ENCODE peak calls at places on chromosome 10, in five cellular contexts. N is IMR-90, P is trophoblast cell, D is hepatocyte, S is GM23338. C is an unnamed sample.

GRCh38 chr10:104256335-104257080 is 1.8 kb downstream of the GSTO1 start:
- DNase-seq in P (no peak), N (no peak), D (no peak), S (no peak), C (peak; percentile 11)

GRCh38 chr10:50224330-50224952 is 26.9 kb downstream of the ASAH2 start:
- DNase-seq in D (peak; percentile 66), P (peak; percentile 78), S (peak; percentile 78), N (peak; percentile 74), C (peak; percentile 99)

GRCh38 chr10:8913720-8914119 is 859.2 kb downstream of the GATA3 start:
- DNase-seq in N (no peak), S (no peak), D (peak; percentile 8), P (no peak), C (peak; percentile 35)

GRCh38 chr10:119238577-119238976 is 31.2 kb downstream of the GRK5 start:
- DNase-seq in N (no peak), D (no peak), P (no peak), S (no peak), C (no peak)

GRCh38 chr10:90887555-90887954 is 15.8 kb downstream of the RPP30 start:
- DNase-seq in S (no peak), D (no peak), N (no peak), P (no peak), C (peak; percentile 78)

GRCh38 chr10:43231523-43232078 is 35.3 kb downstream of the RASGEF1A start:
- DNase-seq in P (no peak), S (no peak), D (no peak), N (no peak), C (no peak)

GRCh38 chr10:49044293-49045217 is 70.8 kb downstream of the VSTM4 start:
- DNase-seq in D (no peak), P (no peak), N (no peak), S (no peak), C (no peak)

GRCh38 chr10:62116896-62117295 is 151.7 kb downstream of the RTKN2 start:
- DNase-seq in D (no peak), P (peak; percentile 84), S (no peak), N (no peak), C (peak; percentile 98)

GRCh38 chr10:72009430-72010081 is 45.4 kb downstream of the CHST3 start:
- DNase-seq in D (peak; percentile 90), P (peak; percentile 72), S (peak; percentile 53), N (peak; percentile 94), C (no peak)

GRCh38 chr10:46245381-46245900 is 41.4 kb upstream of the ANTXRL start:
- DNase-seq in D (no peak), S (no peak), N (no peak), P (no peak), C (no peak)

GRCh38 chr10:121527690-121528089 is 70.6 kb downstream of the FGFR2 start:
- DNase-seq in P (peak; percentile 90), D (peak; percentile 85), N (peak; percentile 1), S (no peak), C (no peak)

GRCh38 chr10:25966846-25967245 is 32.8 kb downstream of the MYO3A start:
- DNase-seq in S (no peak), D (no peak), P (no peak), N (no peak), C (no peak)

GRCh38 chr10:85917601-85918000 is 449.0 kb downstream of the GRID1 start:
- DNase-seq in D (no peak), N (no peak), P (no peak), S (no peak), C (no peak)

GRCh38 chr10:22992075-22992474 is 64.2 kb downstream of the ARMC3 start:
- DNase-seq in P (no peak), S (no peak), N (no peak), D (no peak), C (no peak)

GRCh38 chr10:32103721-32104120 is 47.5 kb upstream of the KIF5B start:
- DNase-seq in S (no peak), P (no peak), N (no peak), D (no peak), C (no peak)

GRCh38 chr10:124315599-124316270 is 103.0 kb downstream of the OAT start:
- DNase-seq in D (no peak), P (no peak), S (no peak), N (no peak), C (no peak)

GRCh38 chr10:103835121-103836045 is 20.0 kb downstream of the SH3PXD2A start:
- DNase-seq in P (peak; percentile 36), D (peak; percentile 66), S (no peak), N (peak; percentile 87), C (no peak)

GRCh38 chr10:71494470-71494869 is 97.8 kb downstream of the CDH23 start:
- DNase-seq in S (no peak), D (no peak), P (peak; percentile 92), N (no peak), C (no peak)

GRCh38 chr10:75205908-75206307 is 4.7 kb upstream of the VDAC2 start:
- DNase-seq in D (no peak), P (no peak), N (no peak), S (no peak), C (no peak)

GRCh38 chr10:75201793-75202307 is 8.7 kb upstream of the VDAC2 start:
- DNase-seq in D (peak; percentile 72), N (no peak), S (no peak), P (no peak), C (peak; percentile 71)

GRCh38 chr10:75197906-75198305 is 12.7 kb upstream of the VDAC2 start:
- DNase-seq in N (no peak), S (no peak), D (no peak), P (no peak), C (no peak)

GRCh38 chr10:75203724-75204123 is 6.9 kb upstream of the VDAC2 start:
- DNase-seq in P (no peak), D (no peak), N (no peak), S (no peak), C (no peak)

DNA sequence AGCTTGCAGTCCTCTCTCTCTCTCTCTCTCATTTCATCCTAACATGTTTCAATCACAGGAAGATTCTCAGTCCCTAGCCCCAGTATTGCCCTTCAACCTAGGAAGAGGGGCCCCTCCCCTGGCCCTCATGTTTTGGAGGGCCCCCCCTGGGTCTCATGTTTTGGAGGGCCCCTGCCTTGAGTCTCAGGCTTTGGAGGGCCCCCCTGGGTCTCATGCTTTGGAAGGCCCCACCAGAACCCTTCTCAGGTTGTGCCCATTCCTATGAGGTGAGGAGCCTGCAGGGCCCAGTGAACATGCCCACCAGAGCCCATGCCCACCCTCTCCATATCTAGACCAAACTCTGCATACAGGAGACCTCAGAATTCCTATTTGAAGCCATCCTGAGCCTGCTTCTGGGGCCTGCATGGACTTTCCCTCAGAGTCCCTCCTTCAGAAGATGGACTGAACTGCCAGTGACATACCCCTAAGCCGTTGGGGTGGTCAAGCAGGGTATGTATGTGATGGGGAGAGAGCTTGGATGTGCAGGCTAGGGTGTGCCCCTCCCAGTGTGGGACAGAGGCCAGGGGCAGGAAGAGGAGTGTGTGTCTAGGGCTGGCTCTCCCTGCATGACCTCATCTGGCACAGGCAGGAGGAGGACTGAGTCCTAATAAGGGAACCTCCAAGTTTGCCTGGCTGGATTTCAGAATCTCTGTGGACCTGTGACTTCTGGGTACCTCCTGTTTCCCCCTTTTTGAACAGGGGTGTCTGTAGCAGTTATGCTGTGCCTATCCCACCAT is 8.1 kb upstream of the VDAC2 start:
- DNase-seq in N (peak; percentile 70), P (no peak), S (no peak), D (peak; percentile 32), C (peak; percentile 86)
- H2AFZ ChIP-seq in N (peak overlapping the region; percentile 38), P (no peak overlapping the region), S (no peak overlapping the region), D (no peak overlapping the region), C (peak overlapping the region; percentile 62)

DNA sequence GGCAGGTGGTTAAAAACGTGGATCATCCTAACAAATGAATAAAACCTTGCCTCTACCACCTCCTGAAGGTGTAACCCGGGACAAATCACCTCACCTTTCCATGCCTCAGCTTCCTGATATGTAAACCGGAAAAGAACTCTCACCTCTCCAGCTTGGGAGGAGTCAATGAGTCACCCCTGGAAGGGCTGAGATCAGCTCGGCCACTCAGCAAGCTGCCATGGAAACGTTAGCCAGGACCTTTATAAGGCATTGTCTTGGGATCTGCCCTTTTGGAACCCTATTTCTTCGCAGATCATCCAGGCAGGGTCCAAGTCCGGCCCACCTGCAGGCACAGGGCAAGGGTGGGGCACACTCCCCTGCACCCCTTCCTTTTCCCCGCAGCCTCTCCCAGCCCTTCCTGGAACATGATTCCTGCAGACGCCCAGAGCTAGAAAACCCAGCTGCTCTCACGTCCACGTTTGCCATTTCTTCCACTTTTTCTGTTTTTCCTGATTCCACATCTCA is 81.6 kb upstream of the PFKP start:
- DNase-seq in D (peak; percentile 87), N (peak; percentile 66), P (no peak), S (no peak), C (peak; percentile 64)
- H2AFZ ChIP-seq in D (peak overlapping the region; percentile 19), N (peak overlapping the region; percentile 83), P (no peak overlapping the region), S (peak overlapping the region; percentile 12), C (peak overlapping the region; percentile 72)

DNA sequence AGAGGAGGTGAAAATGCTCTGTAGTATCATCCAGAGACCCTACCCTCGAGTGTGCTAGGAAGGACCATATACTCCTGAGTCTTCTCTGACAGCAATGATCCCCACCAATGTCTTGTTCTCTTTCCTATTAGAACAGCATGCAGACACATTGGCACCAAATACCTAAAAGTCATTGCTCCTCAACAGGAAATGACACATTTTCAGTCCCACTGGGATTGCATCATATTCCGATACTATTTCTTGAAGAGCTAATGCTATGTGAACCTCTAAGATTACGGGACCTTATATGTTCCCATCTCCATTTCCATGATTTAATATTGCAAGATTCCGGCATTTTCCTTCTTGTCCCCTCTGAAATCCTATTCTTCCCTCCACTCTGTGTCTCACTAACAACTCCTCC is 177.4 kb downstream of the NRP1 start:
- DNase-seq in D (no peak), S (no peak), N (peak; percentile 68), P (no peak), C (peak; percentile 98)
- H2AFZ ChIP-seq in D (no peak overlapping the region), S (peak overlapping the region; percentile 78), N (no peak overlapping the region), P (no peak overlapping the region), C (peak overlapping the region; percentile 14)

GRCh38 chr10:122882798-122883197 is 3.4 kb upstream of the FAM24B start:
- DNase-seq in S (no peak), P (no peak), N (no peak), D (no peak), C (no peak)

GRCh38 chr10:122877264-122877663 is 2.1 kb downstream of the FAM24B start:
- DNase-seq in N (no peak), D (no peak), S (no peak), P (no peak), C (no peak)

GRCh38 chr10:122876493-122876855 is 2.9 kb downstream of the FAM24B start:
- DNase-seq in P (no peak), D (no peak), N (no peak), S (no peak), C (no peak)

GRCh38 chr10:122878799-122879338 is 512 bp downstream of the FAM24B start:
- DNase-seq in D (no peak), P (no peak), N (no peak), S (no peak), C (peak; percentile 19)

DNA sequence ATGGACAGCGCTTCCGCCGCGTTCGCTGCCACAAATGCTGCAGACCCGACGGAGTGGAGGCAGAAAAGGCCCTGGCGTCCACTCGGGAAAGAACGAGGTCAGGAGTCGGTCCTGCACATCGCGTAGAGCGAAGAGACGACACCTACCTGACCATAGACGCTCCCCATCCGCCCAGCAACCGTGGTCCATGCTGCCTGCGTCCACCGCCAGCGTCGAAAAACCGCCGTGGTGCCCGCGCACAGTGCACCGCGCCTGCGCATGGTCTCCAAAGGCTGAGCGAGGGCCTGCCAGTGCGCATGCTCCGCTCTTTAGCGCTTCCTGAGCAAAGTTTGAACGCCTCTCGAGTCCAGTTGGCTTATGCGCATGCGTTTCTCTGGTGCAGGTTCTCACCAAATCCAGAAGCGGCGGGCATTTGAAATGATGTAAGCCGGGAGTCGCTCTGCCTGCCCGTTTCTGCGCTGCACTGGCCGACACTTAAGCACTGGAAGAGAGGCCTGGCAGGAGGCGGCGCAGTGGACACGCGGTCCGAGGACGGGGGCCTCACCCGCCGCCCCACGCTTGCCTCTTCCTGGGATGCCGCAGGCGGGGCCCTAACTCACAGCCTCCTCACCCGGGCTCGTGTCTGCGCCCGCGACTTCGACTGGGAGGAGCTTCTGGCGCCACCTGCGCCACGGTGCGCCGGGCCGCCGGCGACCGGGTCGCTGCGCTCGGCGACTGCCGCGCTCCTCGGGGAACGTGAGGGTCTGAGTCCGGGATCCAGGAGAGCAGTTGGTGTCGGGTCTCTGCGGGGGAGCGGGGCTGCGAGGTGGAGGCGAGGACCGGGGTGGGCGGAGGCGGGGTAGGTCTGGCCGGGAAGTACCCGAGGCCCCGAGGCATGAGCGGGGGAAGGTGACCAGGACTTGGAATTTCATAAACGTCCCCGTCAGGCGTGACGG is at the start of gene FAM24B:
- DNase-seq in N (peak; percentile 98), P (peak; percentile 96), D (peak; percentile 20), S (peak; percentile 98), C (peak; percentile 94)
- H2AFZ ChIP-seq in N (peak within 1 kb of the TSS; percentile 94), P (no peak within 1 kb of the TSS), D (no peak within 1 kb of the TSS), S (peak within 1 kb of the TSS; percentile 83), C (peak within 1 kb of the TSS; percentile 88)